ENCODE peak calls at places on chromosome 1, in nine cellular contexts. D is heart left ventricle, S is HFF-Myc, O is BE2C, W is AG10803, K is GM06990, R is dorsolateral prefrontal cortex, E is fibroblast of lung, G is OCI-LY7. H is an unnamed sample.

GRCh38 chr1:184497962-184498723 is 111.3 kb downstream of the C1orf21 start:
- DNase-seq in K (no peak), E (no peak), D (no peak), O (peak; percentile 78), G (no peak), R (no peak), S (no peak), W (no peak), H (no peak)

GRCh38 chr1:225508538-225509375 is 80.9 kb upstream of the LBR start:
- DNase-seq in S (peak; percentile 87), G (no peak), D (peak; percentile 37), W (peak; percentile 95), K (no peak), O (no peak), R (no peak), E (peak; percentile 99), H (peak; percentile 98)

GRCh38 chr1:109794319-109795132 is 30.8 kb upstream of the EPS8L3 start:
- DNase-seq in W (no peak), K (no peak), E (no peak), G (no peak), S (no peak), R (peak; percentile 30), O (no peak), D (peak; percentile 13), H (no peak)

GRCh38 chr1:160401972-160402795 is 1.8 kb downstream of the VANGL2 start:
- DNase-seq in K (no peak), O (no peak), W (no peak), E (no peak), R (no peak), G (no peak), S (no peak), D (no peak), H (no peak)

GRCh38 chr1:232980336-232980978 is 30.0 kb downstream of the NTPCR start:
- DNase-seq in R (peak; percentile 70), K (no peak), S (no peak), E (no peak), W (no peak), D (no peak), O (no peak), G (no peak), H (no peak)

GRCh38 chr1:43961692-43962091 is 8.1 kb upstream of the DPH2 start:
- DNase-seq in K (no peak), E (no peak), G (no peak), D (no peak), O (no peak), S (no peak), R (no peak), W (no peak), H (no peak)

GRCh38 chr1:246753670-246754535 is 29.7 kb downstream of the SCCPDH start:
- DNase-seq in R (no peak), D (peak; percentile 47), W (peak; percentile 62), O (peak; percentile 74), K (peak; percentile 29), E (peak; percentile 67), S (peak; percentile 44), G (peak; percentile 77), H (peak; percentile 38)

GRCh38 chr1:30264672-30265025 is 458.7 kb downstream of the MATN1 start:
- DNase-seq in R (no peak), S (no peak), E (no peak), K (no peak), G (no peak), D (no peak), O (no peak), W (no peak), H (no peak)

GRCh38 chr1:27773732-27774445 is 870 bp downstream of the STX12 start:
- DNase-seq in D (no peak), G (peak; percentile 47), E (peak; percentile 36), O (no peak), S (no peak), K (peak; percentile 50), W (peak; percentile 40), R (no peak), H (peak; percentile 45)

GRCh38 chr1:2554621-2555387 is 1.4 kb upstream of the TNFRSF14 start:
- DNase-seq in D (peak; percentile 54), R (no peak), G (peak; percentile 70), O (no peak), S (no peak), E (no peak), W (no peak), K (peak; percentile 68), H (no peak)
- H3K4me3 ChIP-seq in D (no peak overlapping the region), R (no peak overlapping the region), G (no peak overlapping the region), O (no peak overlapping the region), S (no peak overlapping the region), E (no peak overlapping the region), W (no peak overlapping the region), K (peak overlapping the region; percentile 91), H (no peak overlapping the region)

GRCh38 chr1:175757381-175758015 is 14.1 kb upstream of the TNR start:
- DNase-seq in K (peak; percentile 30), G (peak; percentile 63), D (no peak), O (peak; percentile 60), W (no peak), R (no peak), S (no peak), E (no peak), H (no peak)
- TF ChIP-seq CTCF in K (peak; percentile 97), G (peak; percentile 98), D (peak; percentile 74), O (peak; percentile 90), W (peak; percentile 45), R (peak; percentile 26), S (peak; percentile 83), E (peak; percentile 43), H (peak; percentile 59)

GRCh38 chr1:205228052-205228451 is 306 bp downstream of the TMCC2 start:
- DNase-seq in E (no peak), G (peak; percentile 27), S (no peak), D (no peak), W (no peak), K (no peak), R (no peak), O (no peak), H (no peak)

GRCh38 chr1:205230965-205231364 is 3.2 kb downstream of the TMCC2 start:
- DNase-seq in O (no peak), S (no peak), R (no peak), D (no peak), W (no peak), E (no peak), G (no peak), K (no peak), H (no peak)

GRCh38 chr1:205227584-205228006 is at the start of gene TMCC2:
- DNase-seq in G (peak; percentile 94), E (peak; percentile 89), K (peak; percentile 90), W (peak; percentile 84), S (peak; percentile 70), D (peak; percentile 92), R (peak; percentile 98), O (peak; percentile 96), H (peak; percentile 87)

GRCh38 chr1:205229916-205230700 is 2.4 kb downstream of the TMCC2 start:
- DNase-seq in D (no peak), K (no peak), W (no peak), E (no peak), S (no peak), O (no peak), G (peak; percentile 34), R (no peak), H (no peak)

DNA sequence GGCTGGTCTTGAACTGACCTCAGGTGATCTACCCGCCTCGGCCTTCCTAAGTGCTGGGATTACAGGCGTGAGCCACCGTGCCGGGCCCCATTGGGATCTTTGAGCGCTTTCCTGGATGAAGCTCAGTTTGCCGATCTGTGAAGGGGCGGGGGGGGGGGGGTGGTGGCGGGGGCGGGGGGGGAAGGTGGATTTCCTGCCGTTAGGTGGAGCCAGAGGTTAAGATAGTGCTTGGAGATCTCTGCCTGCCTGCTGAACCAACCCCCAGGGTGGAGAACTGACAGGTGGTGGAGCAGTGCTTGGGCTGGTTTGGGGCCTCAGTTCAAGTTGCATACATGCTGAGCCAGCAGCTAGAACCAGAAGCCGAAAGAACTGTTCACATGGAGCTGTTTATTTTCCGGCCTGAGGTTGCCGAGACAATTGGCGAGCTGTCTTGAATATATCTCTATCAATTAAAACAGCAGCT is 1.7 kb downstream of the TMCC2 start:
- DNase-seq in G (peak; percentile 89), W (peak; percentile 31), O (peak; percentile 74), S (no peak), R (peak; percentile 85), E (peak; percentile 78), K (peak; percentile 63), D (peak; percentile 56), H (peak; percentile 40)
- H3K4me3 ChIP-seq in G (peak overlapping the region; percentile 77), W (peak overlapping the region; percentile 24), O (peak overlapping the region; percentile 74), S (no peak overlapping the region), R (peak overlapping the region; percentile 69), E (no peak overlapping the region), K (peak overlapping the region; percentile 63), D (peak overlapping the region; percentile 44), H (peak overlapping the region; percentile 66)

GRCh38 chr1:199295102-199295501 is 656.3 kb downstream of the PTPRC start:
- DNase-seq in E (no peak), D (no peak), S (no peak), R (no peak), K (no peak), O (no peak), W (no peak), G (no peak), H (no peak)
- TF ChIP-seq CTCF in E (no peak), D (no peak), S (no peak), R (no peak), K (no peak), O (no peak), W (no peak), G (no peak), H (no peak)

DNA sequence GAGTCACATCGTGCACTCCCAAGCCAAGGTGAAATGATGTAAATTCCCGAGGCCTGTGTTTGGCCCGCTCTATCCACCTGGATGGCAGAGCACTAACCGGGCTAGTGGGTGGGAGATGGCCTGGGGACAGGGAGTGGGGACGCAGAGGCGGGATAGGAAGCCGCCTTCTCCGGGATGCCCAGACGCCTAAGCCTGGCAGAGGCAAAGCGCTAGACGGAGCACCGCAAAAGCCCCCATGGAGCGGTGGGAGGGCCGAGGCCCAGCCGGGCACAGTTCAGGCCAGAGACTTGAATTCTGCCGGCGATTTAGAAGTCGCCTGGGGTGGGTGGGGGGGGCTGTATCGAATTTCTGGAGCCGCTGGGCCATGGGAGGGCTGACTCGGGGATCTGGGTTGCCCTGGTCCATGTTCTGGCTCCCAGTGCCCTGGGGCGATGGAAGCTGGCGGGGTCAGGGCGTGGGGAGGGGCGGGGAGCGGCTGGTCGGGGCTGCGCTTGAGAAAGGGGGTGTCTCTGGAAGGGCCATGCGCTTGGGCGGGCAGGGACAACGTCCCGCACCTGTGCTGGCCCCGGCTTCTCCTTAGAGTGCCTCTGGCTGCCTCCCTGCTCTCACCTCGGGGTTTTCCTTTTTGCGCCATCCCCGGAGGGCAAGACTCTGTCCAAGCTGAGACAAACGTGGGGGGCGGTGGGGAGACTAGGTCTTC is 28.0 kb downstream of the KIAA2013 start:
- DNase-seq in O (no peak), R (no peak), S (no peak), E (no peak), W (no peak), K (no peak), G (no peak), D (no peak), H (no peak)
- H3K4me3 ChIP-seq in O (no peak overlapping the region), R (no peak overlapping the region), S (no peak overlapping the region), E (no peak overlapping the region), W (no peak overlapping the region), K (no peak overlapping the region), G (no peak overlapping the region), D (no peak overlapping the region), H (no peak overlapping the region)

H was measured in astrocyte of the spinal cord.